ENCODE peak calls at places on chromosomes 16 and 17, in nine cellular contexts. F is K562, M is GM12878, Q is suprapubic skin, C is sigmoid colon, O is A549, W is tibial nerve, D is HepG2, R is transverse colon. L is an unnamed sample.

GRCh38 chr16:87216148-87216823 is 100.9 kb downstream of the C16orf95 start:
- DNase-seq in F (no peak), M (no peak), Q (no peak), C (no peak), O (no peak), W (peak; percentile 46), D (no peak), R (no peak), L (no peak)

GRCh38 chr17:48497103-48497502 is 33.7 kb downstream of the HOXB1 start:
- DNase-seq in F (no peak), M (no peak), Q (no peak), C (no peak), O (no peak), W (no peak), D (no peak), R (no peak), L (no peak)

GRCh38 chr16:52546291-52546941 is 527 bp downstream of the TOX3 start:
- DNase-seq in F (no peak), M (no peak), Q (no peak), C (no peak), O (no peak), W (no peak), D (no peak), R (no peak), L (peak; percentile 39)

GRCh38 chr16:89256651-89257254 is 39.2 kb downstream of the ZNF778 start:
- DNase-seq in F (no peak), M (no peak), Q (no peak), C (peak; percentile 75), O (peak; percentile 48), W (no peak), D (no peak), R (peak; percentile 75), L (no peak)

GRCh38 chr17:17325816-17326215 is 22.6 kb downstream of the NT5M start:
- DNase-seq in F (no peak), M (no peak), Q (no peak), C (no peak), O (no peak), W (no peak), D (no peak), R (no peak), L (no peak)

GRCh38 chr16:47311738-47312505 is 148.9 kb downstream of the ITFG1 start:
- DNase-seq in F (no peak), M (no peak), Q (no peak), C (no peak), O (no peak), W (no peak), D (no peak), R (no peak), L (no peak)

GRCh38 chr16:5216681-5217080 is 119.1 kb upstream of the EEF2KMT start:
- DNase-seq in F (no peak), M (no peak), Q (no peak), C (peak; percentile 11), O (no peak), W (no peak), D (no peak), R (no peak), L (no peak)

GRCh38 chr17:62614142-62614541 is 13.3 kb upstream of the MRC2 start:
- DNase-seq in F (no peak), M (no peak), Q (no peak), C (no peak), O (no peak), W (no peak), D (no peak), R (no peak), L (no peak)

GRCh38 chr17:77863814-77864161 is 94.7 kb upstream of the TNRC6C start:
- DNase-seq in F (peak; percentile 72), M (no peak), Q (no peak), C (no peak), O (no peak), W (no peak), D (peak; percentile 24), R (peak; percentile 56), L (no peak)

GRCh38 chr17:82241926-82242697 is 13.3 kb downstream of the SLC16A3 start:
- DNase-seq in F (peak; percentile 74), M (no peak), Q (no peak), C (peak; percentile 84), O (no peak), W (no peak), D (peak; percentile 52), R (peak; percentile 22), L (no peak)
- H3K4me1 ChIP-seq in F (peaks cover 44% of the 10 kb centered on the region), M (peaks cover 29% of the 10 kb centered on the region), Q (peaks cover 89% of the 10 kb centered on the region), C (peaks cover 98% of the 10 kb centered on the region), O (peaks cover 84% of the 10 kb centered on the region), W (peaks cover 78% of the 10 kb centered on the region), D (peaks cover 72% of the 10 kb centered on the region), R (peaks cover 59% of the 10 kb centered on the region), L (peaks cover 86% of the 10 kb centered on the region)

GRCh38 chr16:3823427-3823826 is 57.1 kb downstream of the CREBBP start:
- DNase-seq in F (no peak), M (no peak), Q (no peak), C (no peak), O (no peak), W (no peak), D (no peak), R (no peak), L (no peak)

GRCh38 chr16:3822366-3823045 is 58.0 kb downstream of the CREBBP start:
- DNase-seq in F (no peak), M (no peak), Q (no peak), C (no peak), O (no peak), W (no peak), D (no peak), R (no peak), L (no peak)

GRCh38 chr16:3819175-3819527 is 61.4 kb downstream of the CREBBP start:
- DNase-seq in F (no peak), M (no peak), Q (no peak), C (no peak), O (no peak), W (no peak), D (no peak), R (no peak), L (no peak)

GRCh38 chr16:3816326-3816725 is 64.2 kb downstream of the CREBBP start:
- DNase-seq in F (no peak), M (no peak), Q (no peak), C (no peak), O (no peak), W (no peak), D (no peak), R (no peak), L (no peak)

DNA sequence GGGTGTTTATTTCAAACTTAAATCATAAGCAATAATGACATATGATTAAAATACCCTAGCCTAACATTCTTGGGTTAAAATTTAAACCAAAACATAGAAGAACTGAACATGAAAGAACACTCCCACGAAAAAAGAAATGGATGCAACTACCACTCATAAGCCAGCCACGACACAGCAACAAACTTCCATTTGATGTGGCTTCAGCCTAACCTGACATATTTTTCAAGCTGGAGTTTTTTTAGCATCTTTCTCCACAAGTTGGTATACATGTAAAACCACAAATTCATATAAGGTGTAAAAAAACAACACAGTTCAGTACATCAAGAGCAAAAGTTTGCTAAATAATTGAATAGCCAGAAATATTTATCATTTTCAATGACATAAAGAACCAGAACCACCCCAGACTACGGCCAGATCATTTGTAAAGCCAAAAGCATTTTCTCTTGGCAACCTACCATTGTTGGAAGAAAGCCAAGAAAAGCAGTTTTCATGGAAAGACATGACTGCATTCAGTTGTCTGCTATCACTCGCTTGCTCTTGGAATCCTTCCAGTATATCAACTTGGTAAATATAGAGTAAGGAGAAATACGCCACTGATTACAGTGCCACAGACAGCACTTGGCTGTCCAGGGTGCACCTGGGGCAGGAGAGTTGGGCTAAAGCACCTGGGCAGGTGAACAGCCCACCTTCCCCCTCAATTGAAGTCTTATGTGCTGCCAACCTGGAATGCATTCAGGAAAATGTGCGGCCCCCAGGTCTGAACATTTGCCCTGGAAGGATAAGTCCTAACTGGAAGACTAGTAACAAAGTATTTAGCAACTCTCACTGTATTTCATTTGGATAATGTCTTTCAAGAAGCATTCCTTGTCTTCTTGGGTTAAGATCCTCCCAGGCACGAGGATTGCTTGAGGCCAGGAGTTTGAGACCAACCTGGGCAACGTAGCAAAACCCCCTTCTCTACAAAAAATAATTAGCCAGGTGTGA is 60.5 kb downstream of the CREBBP start:
- DNase-seq in F (peak; percentile 31), M (no peak), Q (no peak), C (no peak), O (peak; percentile 31), W (peak; percentile 52), D (no peak), R (peak; percentile 19), L (no peak)
- TF ChIP-seq EP300 in F (no peak), M (no peak), Q (no peak), C (no peak), O (no peak), W (no peak), D (no peak), R (no peak), L (no peak)

DNA sequence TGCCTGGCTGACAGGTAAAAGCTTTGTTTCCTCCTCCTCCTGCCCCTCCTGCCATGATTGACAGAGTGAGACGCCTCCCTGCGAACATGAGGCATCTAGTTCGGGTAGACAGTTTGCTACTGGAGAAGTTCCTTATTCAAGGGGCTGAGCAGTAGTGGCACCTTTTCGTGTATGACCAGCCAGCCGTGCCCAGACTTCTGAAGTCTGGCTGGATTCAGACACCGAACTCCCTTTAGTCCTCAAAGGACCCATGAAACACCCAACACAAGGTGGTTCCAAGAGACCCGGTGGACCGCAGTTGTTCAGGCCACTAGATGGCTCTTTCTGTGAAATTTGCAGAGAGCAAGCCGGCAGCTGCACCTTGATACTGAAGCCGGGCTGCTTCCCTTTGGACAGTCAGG is 192.8 kb downstream of the XYLT1 start:
- DNase-seq in F (peak; percentile 19), M (no peak), Q (no peak), C (no peak), O (peak; percentile 28), W (no peak), D (peak; percentile 38), R (peak; percentile 70), L (no peak)
- H3K4me1 ChIP-seq in F (no peaks in the 10 kb centered on the region), M (peaks cover 39% of the 10 kb centered on the region), Q (peaks cover 8% of the 10 kb centered on the region), C (peaks cover 29% of the 10 kb centered on the region), O (peaks cover 18% of the 10 kb centered on the region), W (peaks cover 4% of the 10 kb centered on the region), D (peaks cover 17% of the 10 kb centered on the region), R (peaks cover 20% of the 10 kb centered on the region), L (no peaks in the 10 kb centered on the region)

GRCh38 chr16:77748426-77748825 is 26.1 kb downstream of the NUDT7 start:
- DNase-seq in F (no peak), M (no peak), Q (no peak), C (no peak), O (no peak), W (no peak), D (no peak), R (no peak), L (no peak)
- TF ChIP-seq EP300 in F (no peak), M (no peak), Q (no peak), C (no peak), O (no peak), W (no peak), D (no peak), R (no peak), L (no peak)

L was measured in esophagus muscularis mucosa.